ENCODE peak calls at places on chromosomes 12 and 14, in four cellular contexts. A, H, D and N are unnamed samples.

GRCh38 chr12:70402597-70402996 is 36.5 kb downstream of the KCNMB4 start:
- DNase-seq in A (no peak), H (no peak), D (no peak), N (no peak)

GRCh38 chr12:63521706-63522105 is 146.6 kb downstream of the DPY19L2 start:
- DNase-seq in A (no peak), H (no peak), D (no peak), N (no peak)

GRCh38 chr14:33432407-33433023 is 493.8 kb downstream of the NPAS3 start:
- DNase-seq in A (no peak), H (peak), D (peak), N (no peak)

GRCh38 chr12:32589165-32589891 is 89.8 kb upstream of the DNM1L start:
- DNase-seq in A (no peak), H (no peak), D (no peak), N (no peak)

GRCh38 chr14:100332797-100333196 is 9.7 kb downstream of the SLC25A47 start:
- DNase-seq in A (no peak), H (no peak), D (no peak), N (no peak)

GRCh38 chr12:68349921-68350606 is 17.9 kb upstream of the MDM1 start:
- DNase-seq in A (no peak), H (no peak), D (no peak), N (no peak)

GRCh38 chr14:89365071-89365801 is 51.8 kb downstream of the FOXN3 start:
- DNase-seq in A (no peak), H (no peak), D (no peak), N (peak)

GRCh38 chr14:99996951-99997571 is 68.2 kb upstream of the EVL start:
- DNase-seq in A (no peak), H (no peak), D (no peak), N (no peak)

GRCh38 chr14:80787876-80788275 is 153.7 kb downstream of the CEP128 start:
- DNase-seq in A (no peak), H (no peak), D (no peak), N (no peak)

GRCh38 chr14:95455246-95455645 is 61.2 kb downstream of the SYNE3 start:
- DNase-seq in A (no peak), H (no peak), D (no peak), N (no peak)

GRCh38 chr12:24759155-24759554 is 189.7 kb downstream of the BCAT1 start:
- DNase-seq in A (no peak), H (peak), D (no peak), N (no peak)

GRCh38 chr12:24087294-24087693 is 137.8 kb upstream of the SOX5 start:
- DNase-seq in A (no peak), H (no peak), D (no peak), N (no peak)

GRCh38 chr14:35180179-35180578 is 57.8 kb downstream of the PRORP start:
- DNase-seq in A (no peak), H (no peak), D (no peak), N (no peak)

GRCh38 chr14:22463763-22464173 is 125.3 kb downstream of the DAD1 start:
- DNase-seq in A (no peak), H (peak), D (no peak), N (no peak)

GRCh38 chr14:82999802-83000201 is 1466.1 kb upstream of the SEL1L start:
- DNase-seq in A (no peak), H (no peak), D (no peak), N (no peak)

GRCh38 chr14:61258985-61259384 is 22.2 kb downstream of the TMEM30B start:
- DNase-seq in A (no peak), H (no peak), D (no peak), N (no peak)

GRCh38 chr14:42224053-42224888 is 617.6 kb downstream of the LRFN5 start:
- DNase-seq in A (no peak), H (peak), D (peak), N (no peak)

GRCh38 chr12:49160415-49160814 is 28.5 kb downstream of the TUBA1A start:
- DNase-seq in A (no peak), H (no peak), D (no peak), N (peak)

GRCh38 chr12:25054783-25055144 is 105.9 kb upstream of the BCAT1 start:
- DNase-seq in A (no peak), H (no peak), D (no peak), N (peak)

GRCh38 chr12:57531836-57532235 is 9.2 kb downstream of the MBD6 start:
- DNase-seq in A (no peak), H (no peak), D (no peak), N (no peak)

GRCh38 chr14:77257700-77258099 is 13.3 kb downstream of the NGB start:
- DNase-seq in A (no peak), H (no peak), D (no peak), N (no peak)

GRCh38 chr14:32259368-32260013 is 56.4 kb upstream of the RNU6-8 start:
- DNase-seq in A (no peak), H (peak), D (peak), N (peak)

GRCh38 chr12:116136340-116136739 is 141.2 kb downstream of the MED13L start:
- DNase-seq in A (no peak), H (no peak), D (no peak), N (no peak)

GRCh38 chr14:104477804-104478375 is 101.7 kb upstream of the C14orf180 start:
- DNase-seq in A (no peak), H (no peak), D (no peak), N (no peak)

GRCh38 chr12:54375258-54375579 is 9.3 kb downstream of the ZNF385A start:
- DNase-seq in A (no peak), H (no peak), D (no peak), N (no peak)

GRCh38 chr12:89731614-89732013 is 23.0 kb upstream of the ATP2B1 start:
- DNase-seq in A (no peak), H (no peak), D (no peak), N (no peak)

GRCh38 chr12:127209318-127209717 is 1057.7 kb upstream of the TMEM132C start:
- DNase-seq in A (no peak), H (no peak), D (no peak), N (no peak)

GRCh38 chr12:69241444-69242092 is 2.2 kb downstream of the CPSF6 start:
- DNase-seq in A (no peak), H (no peak), D (no peak), N (no peak)

GRCh38 chr12:122866950-122867607 is 28.8 kb downstream of the VPS37B start:
- DNase-seq in A (peak), H (no peak), D (no peak), N (no peak)

GRCh38 chr12:71057330-71057729 is 100.5 kb downstream of the TSPAN8 start:
- DNase-seq in A (no peak), H (no peak), D (no peak), N (no peak)

GRCh38 chr12:104181313-104181712 is 34.3 kb upstream of the TXNRD1 start:
- DNase-seq in A (no peak), H (no peak), D (no peak), N (no peak)

GRCh38 chr12:104177336-104177662 is 38.3 kb upstream of the TXNRD1 start:
- DNase-seq in A (no peak), H (no peak), D (no peak), N (no peak)

GRCh38 chr12:104180389-104180788 is 35.2 kb upstream of the TXNRD1 start:
- DNase-seq in A (no peak), H (no peak), D (no peak), N (no peak)

GRCh38 chr12:104175726-104176247 is 37.8 kb upstream of the NFYB start:
- DNase-seq in A (no peak), H (no peak), D (no peak), N (no peak)

DNA sequence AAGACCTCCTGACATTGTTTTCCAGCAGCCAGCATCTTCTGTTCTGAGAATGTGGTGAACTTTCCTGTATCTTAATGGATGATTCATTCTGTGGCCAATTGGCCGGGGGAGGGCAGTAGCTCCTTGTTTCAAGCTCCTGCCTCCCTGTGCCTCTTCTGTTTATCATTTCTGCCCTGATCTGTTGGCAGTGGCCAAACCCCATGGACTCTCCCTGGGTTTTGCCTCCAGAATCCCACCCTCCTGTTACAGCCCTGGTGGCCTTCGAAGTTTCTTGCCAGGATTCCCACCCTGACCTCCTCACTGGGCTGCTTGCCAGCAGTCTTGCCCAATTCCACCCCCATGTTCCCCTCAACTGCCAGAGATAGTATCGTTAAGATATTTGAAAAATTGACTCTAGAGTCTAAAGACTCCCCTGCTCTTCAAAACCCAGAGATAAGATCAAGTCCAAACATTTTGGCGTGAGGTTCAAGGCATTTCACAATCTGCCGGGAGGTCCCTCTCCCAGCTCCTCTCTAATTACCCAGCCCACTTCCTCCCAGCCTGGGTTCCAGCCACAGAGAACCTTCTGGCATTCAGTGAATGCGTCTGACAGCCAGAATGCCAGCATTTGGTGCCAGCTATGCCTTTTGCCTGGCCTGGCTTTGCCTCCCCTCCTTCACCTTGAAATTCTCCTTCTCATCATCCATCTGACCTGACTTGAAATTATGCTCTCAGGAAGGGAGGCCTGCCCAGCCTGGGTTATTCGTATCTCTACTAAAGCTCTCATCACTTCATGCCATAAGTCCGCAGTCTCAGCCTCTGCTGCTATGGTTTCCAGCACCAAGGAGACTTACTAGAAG is 37.7 kb upstream of the TXNRD1 start:
- DNase-seq in A (peak), H (peak), D (peak), N (no peak)
- TF ChIP-seq CTCF in A (no peak), H (peak), D (peak), N (no peak)

GRCh38 chr14:39731912-39732311 is 299.7 kb upstream of the FBXO33 start:
- DNase-seq in A (no peak), H (peak), D (no peak), N (peak)

GRCh38 chr14:39733741-39734140 is 301.5 kb upstream of the FBXO33 start:
- DNase-seq in A (no peak), H (no peak), D (no peak), N (no peak)

GRCh38 chr14:39739796-39740195 is 307.6 kb upstream of the FBXO33 start:
- DNase-seq in A (peak), H (no peak), D (no peak), N (no peak)

DNA sequence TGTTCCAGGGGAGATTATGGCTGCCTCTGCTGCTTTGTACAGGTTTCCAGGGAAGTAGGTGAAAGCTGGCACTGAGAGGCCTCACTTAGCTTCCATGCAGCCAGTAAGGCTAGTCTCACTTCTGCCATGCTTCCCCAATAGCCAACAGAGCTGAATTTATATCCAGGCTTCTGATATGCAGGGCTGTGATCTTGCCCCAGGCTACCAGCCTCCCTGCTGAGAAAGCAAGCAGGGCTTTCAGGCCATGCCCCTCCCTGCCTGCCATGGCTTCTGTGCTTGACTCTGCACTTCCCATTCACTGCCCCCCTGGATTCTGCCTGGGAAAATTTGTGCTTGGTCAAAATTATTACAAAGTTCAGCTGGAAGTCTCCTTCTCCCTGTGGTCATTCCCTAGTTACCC is 302.1 kb upstream of the FBXO33 start:
- DNase-seq in A (no peak), H (no peak), D (no peak), N (no peak)
- H3K4me3 ChIP-seq in A (no peak), H (no peak), D (no peak), N (no peak)

DNA sequence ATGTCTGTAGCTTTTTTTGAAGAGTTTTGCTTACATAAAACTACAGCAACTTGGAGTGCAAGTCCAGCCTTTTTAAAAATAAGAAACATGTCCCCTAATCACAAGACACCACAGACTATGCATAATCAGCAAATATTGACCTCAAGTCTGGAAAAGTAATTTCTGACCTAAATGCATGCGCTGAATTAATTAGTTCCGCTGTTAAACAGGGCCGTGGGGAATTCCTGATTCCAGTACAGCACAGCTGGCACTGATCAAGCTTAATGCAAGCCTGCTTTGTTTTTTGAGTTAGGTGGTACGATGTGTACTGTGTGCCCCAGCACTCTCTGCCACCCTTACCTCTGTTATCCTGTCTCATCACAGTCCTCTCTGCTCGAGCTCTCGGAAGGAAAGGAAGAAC is 9.2 kb downstream of the MLH3 start:
- DNase-seq in A (no peak), H (no peak), D (no peak), N (no peak)
- TF ChIP-seq CTCF in A (no peak), H (no peak), D (no peak), N (no peak)

GRCh38 chr14:54509546-54510501 is at the start of gene CGRRF1:
- DNase-seq in A (peak), H (peak), D (peak), N (peak)
- H3K4me3 ChIP-seq in A (peak), H (peak), D (peak), N (peak)